ENCODE peak calls at places on chromosomes 12 and 14, in six cellular contexts. A, N, C, R, H and W are unnamed samples.

GRCh38 chr14:34833545-34834523 is 41.3 kb downstream of the BAZ1A start:
- DNase-seq in A (no peak), N (no peak), C (no peak), R (no peak), H (peak), W (no peak)

GRCh38 chr14:39085933-39086332 is 17.1 kb downstream of the SEC23A start:
- DNase-seq in A (no peak), N (no peak), C (no peak), R (no peak), H (peak), W (no peak)

GRCh38 chr12:44846826-44847225 is 29.3 kb downstream of the NELL2 start:
- DNase-seq in A (no peak), N (no peak), C (no peak), R (no peak), H (no peak), W (no peak)

GRCh38 chr14:86481105-86481504 is 951.2 kb downstream of the FLRT2 start:
- DNase-seq in A (no peak), N (no peak), C (no peak), R (no peak), H (peak), W (no peak)

GRCh38 chr14:87494010-87494409 is 499.0 kb downstream of the GALC start:
- DNase-seq in A (no peak), N (no peak), C (no peak), R (no peak), H (no peak), W (no peak)

GRCh38 chr12:70617450-70617849 is 19.8 kb downstream of the PTPRB start:
- DNase-seq in A (no peak), N (no peak), C (no peak), R (peak), H (peak), W (no peak)

GRCh38 chr12:49357099-49357678 is 10.1 kb upstream of the SPATS2 start:
- DNase-seq in A (no peak), N (peak), C (no peak), R (peak), H (peak), W (peak)

GRCh38 chr14:55514819-55515470 is 65.1 kb upstream of the KTN1 start:
- DNase-seq in A (no peak), N (no peak), C (no peak), R (no peak), H (peak), W (no peak)

GRCh38 chr12:88931598-88931997 is 351.3 kb upstream of the KITLG start:
- DNase-seq in A (no peak), N (no peak), C (no peak), R (peak), H (no peak), W (peak)

GRCh38 chr12:24901975-24902461 is 46.9 kb downstream of the BCAT1 start:
- DNase-seq in A (no peak), N (peak), C (no peak), R (peak), H (peak), W (no peak)

GRCh38 chr12:14426792-14427191 is 61.3 kb downstream of the ATF7IP start:
- DNase-seq in A (no peak), N (no peak), C (no peak), R (no peak), H (no peak), W (no peak)

GRCh38 chr12:6540181-6540877 is 6.0 kb downstream of the GAPDH start:
- DNase-seq in A (peak), N (peak), C (no peak), R (peak), H (peak), W (peak)